ENCODE peak calls at places on chromosomes 7 and 10, in six cellular contexts. P, S, R, A, D and J are unnamed samples.

GRCh38 chr10:117762819-117763172 is 220.2 kb downstream of the EMX2 start:
- DNase-seq in S (no peak), R (no peak), A (no peak), P (no peak), D (no peak), J (no peak)

GRCh38 chr10:94133239-94133638 is 139.5 kb downstream of the PLCE1 start:
- DNase-seq in P (no peak), A (no peak), S (peak; percentile 6), R (no peak), D (no peak), J (no peak)

GRCh38 chr7:139739863-139740597 is 37.8 kb downstream of the HIPK2 start:
- DNase-seq in D (peak; percentile 92), A (peak; percentile 63), P (no peak), R (no peak), S (no peak), J (no peak)

GRCh38 chr7:117564080-117564479 is 84.3 kb downstream of the CFTR start:
- DNase-seq in D (no peak), P (no peak), R (no peak), S (no peak), A (no peak), J (no peak)

GRCh38 chr7:50771120-50772002 is 11.3 kb downstream of the GRB10 start:
- DNase-seq in S (peak; percentile 62), A (no peak), R (no peak), P (no peak), D (no peak), J (no peak)

GRCh38 chr7:32957326-32958045 is at the start of gene FKBP9:
- DNase-seq in P (peak; percentile 94), A (peak; percentile 93), R (peak; percentile 77), S (peak; percentile 96), D (peak; percentile 41), J (no peak)

GRCh38 chr7:42593860-42594259 is 318.0 kb downstream of the C7orf25 start:
- DNase-seq in A (no peak), D (no peak), P (no peak), S (no peak), R (no peak), J (no peak)

GRCh38 chr10:115659616-115660015 is 566.5 kb downstream of the ATRNL1 start:
- DNase-seq in P (no peak), D (no peak), R (no peak), S (no peak), A (no peak), J (no peak)

GRCh38 chr10:46534828-46535524 is 21.5 kb downstream of the GPRIN2 start:
- DNase-seq in R (no peak), D (no peak), A (no peak), P (peak; percentile 57), S (no peak), J (no peak)

GRCh38 chr7:86846494-86847190 is 202.9 kb downstream of the GRM3 start:
- DNase-seq in R (no peak), P (no peak), S (peak; percentile 43), A (no peak), D (no peak), J (no peak)

GRCh38 chr7:30119890-30120577 is 14.8 kb upstream of the MTURN start:
- DNase-seq in A (no peak), R (no peak), P (no peak), S (no peak), D (no peak), J (no peak)

GRCh38 chr7:23026164-23026563 is 12.2 kb upstream of the HYCC1 start:
- DNase-seq in D (no peak), P (no peak), A (no peak), R (no peak), S (no peak), J (no peak)

GRCh38 chr10:110794808-110795207 is 76.9 kb upstream of the PDCD4 start:
- DNase-seq in A (no peak), D (peak; percentile 74), S (no peak), R (peak; percentile 19), P (no peak), J (no peak)

GRCh38 chr10:131125511-131126225 is 185.9 kb downstream of the TCERG1L start:
- DNase-seq in P (peak; percentile 52), D (no peak), A (no peak), R (no peak), S (no peak), J (no peak)

GRCh38 chr10:44968101-44968886 is 8.7 kb downstream of the RASSF4 start:
- DNase-seq in A (no peak), R (no peak), P (no peak), S (no peak), D (no peak), J (peak; percentile 61)

GRCh38 chr7:77421273-77421672 is 5.1 kb upstream of the GSAP start:
- DNase-seq in S (no peak), P (no peak), R (no peak), D (no peak), A (no peak), J (no peak)

GRCh38 chr7:90596745-90597526 is 815 bp downstream of the CDK14 start:
- DNase-seq in D (no peak), P (no peak), R (no peak), S (peak; percentile 13), A (no peak), J (no peak)

GRCh38 chr7:25726682-25727357 is 425.2 kb upstream of the NFE2L3 start:
- DNase-seq in S (no peak), A (no peak), P (no peak), R (no peak), D (no peak), J (no peak)

GRCh38 chr10:52755297-52756062 is 17.1 kb downstream of the MBL2 start:
- DNase-seq in S (no peak), P (no peak), R (no peak), A (no peak), D (no peak), J (no peak)

GRCh38 chr10:70255329-70256299 is 22.4 kb upstream of the PPA1 start:
- DNase-seq in P (peak; percentile 77), R (no peak), D (no peak), A (no peak), S (peak; percentile 89), J (no peak)

GRCh38 chr10:124595143-124595883 is 133.7 kb downstream of the LHPP start:
- DNase-seq in R (no peak), D (no peak), S (no peak), A (no peak), P (peak; percentile 65), J (no peak)

GRCh38 chr7:154911411-154911810 is 91.5 kb downstream of the PAXIP1 start:
- DNase-seq in D (no peak), P (peak; percentile 52), S (no peak), R (no peak), A (no peak), J (no peak)

GRCh38 chr10:85657478-85658113 is 709.0 kb downstream of the GRID1 start:
- DNase-seq in S (no peak), D (no peak), P (no peak), A (no peak), R (no peak), J (no peak)

GRCh38 chr10:12847361-12847975 is 154.0 kb downstream of the CCDC3 start:
- DNase-seq in A (no peak), P (no peak), R (peak; percentile 16), S (peak; percentile 53), D (no peak), J (no peak)

GRCh38 chr7:106047818-106048490 is 64.2 kb downstream of the SYPL1 start:
- DNase-seq in S (no peak), P (no peak), R (no peak), A (no peak), D (no peak), J (no peak)

GRCh38 chr10:66925896-66926719 is at the start of gene LRRTM3:
- DNase-seq in D (peak; percentile 78), P (peak; percentile 46), S (peak; percentile 72), R (peak; percentile 42), A (peak; percentile 49), J (no peak)

GRCh38 chr7:3087243-3087642 is 43.6 kb upstream of the CARD11 start:
- DNase-seq in D (no peak), P (no peak), R (no peak), S (no peak), A (no peak), J (no peak)

DNA sequence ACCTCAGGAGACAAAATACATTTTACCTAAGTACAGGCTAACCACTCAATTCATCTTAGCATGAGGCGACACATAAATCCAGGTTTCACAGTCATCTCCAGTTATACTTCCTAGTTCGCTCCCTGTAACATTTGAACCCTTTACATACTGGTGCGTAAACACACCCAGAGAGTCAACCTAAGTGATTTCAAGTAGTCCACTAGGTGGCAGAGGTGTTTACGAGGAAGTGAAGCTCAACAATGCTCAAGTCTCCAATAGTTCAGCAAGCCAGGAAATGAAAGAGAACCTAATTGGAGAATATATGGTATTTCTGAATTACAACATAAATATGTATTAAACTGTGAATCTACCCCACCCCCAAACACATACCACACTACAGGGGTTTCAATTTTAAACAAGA is 76.3 kb upstream of the ABCB5 start:
- DNase-seq in S (no peak), R (no peak), P (no peak), D (no peak), A (no peak), J (no peak)
- TF ChIP-seq CTCF in S (no peak), R (peak; percentile 36), P (no peak), D (no peak), A (no peak), J (no peak)

GRCh38 chr7:151621961-151622360 is 102.3 kb upstream of the RHEB start:
- DNase-seq in S (no peak), R (no peak), D (no peak), A (no peak), P (no peak), J (no peak)
- TF ChIP-seq CTCF in S (no peak), R (no peak), D (no peak), A (no peak), P (no peak), J (no peak)

GRCh38 chr7:41162612-41163011 is 540.3 kb downstream of the INHBA start:
- DNase-seq in D (no peak), A (no peak), P (no peak), S (no peak), R (no peak), J (no peak)
- TF ChIP-seq CTCF in D (no peak), A (no peak), P (no peak), S (no peak), R (no peak), J (no peak)

DNA sequence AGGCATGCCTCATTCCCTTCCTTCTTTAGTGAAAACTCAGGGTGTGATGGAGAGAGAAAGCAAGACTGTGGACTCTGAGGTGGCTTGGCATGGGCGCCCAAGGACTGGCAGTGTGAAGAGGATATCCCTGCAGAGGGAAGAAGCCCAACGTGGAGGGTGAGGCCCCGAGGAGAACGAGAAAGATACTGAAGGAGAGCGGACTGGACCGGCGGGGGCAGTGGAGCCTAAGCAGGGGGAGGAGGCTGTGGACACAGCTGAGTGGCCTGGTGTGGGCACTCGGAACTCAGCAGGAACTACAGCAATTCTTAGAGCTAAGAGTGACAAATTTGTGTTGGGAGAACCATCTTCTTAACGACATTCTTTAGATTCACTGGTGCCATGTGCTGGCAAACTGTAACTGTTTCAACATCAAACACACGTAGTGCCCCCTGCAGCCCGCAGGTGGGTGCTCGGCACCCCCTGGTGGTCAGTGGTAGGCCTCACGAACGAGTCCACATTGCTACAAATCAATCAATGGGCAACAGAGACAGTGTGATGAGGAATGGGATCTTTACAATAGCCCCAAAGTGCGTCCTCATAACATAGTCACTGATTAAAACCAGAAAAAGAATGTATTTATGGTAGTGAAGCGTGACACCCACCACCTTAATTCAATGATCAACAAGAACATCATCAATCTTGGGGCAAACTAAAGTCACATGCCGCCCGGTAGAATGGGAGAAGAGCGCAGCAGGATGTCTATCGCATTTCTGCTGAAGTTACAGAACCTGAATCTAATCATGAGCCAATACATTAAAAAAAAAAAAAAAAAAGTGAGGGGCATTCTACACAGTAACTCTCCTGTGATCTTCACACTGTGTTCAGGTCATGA is 2.0 kb upstream of the SFTPA1 start:
- DNase-seq in A (peak; percentile 45), R (peak; percentile 39), S (peak; percentile 77), D (no peak), P (no peak), J (no peak)
- TF ChIP-seq CTCF in A (peak; percentile 34), R (peak; percentile 66), S (peak; percentile 86), D (peak; percentile 51), P (peak; percentile 48), J (peak; percentile 33)